ENCODE peak calls at places on chromosome 7, in seven cellular contexts. One of them, this sample, is unnamed.

GRCh38 chr7:41232086-41232485 is 470.8 kb downstream of the INHBA start:
- DNase-seq in cardiac muscle cell: no peak
- DNase-seq in adrenal gland: no peak
- DNase-seq in CD8-positive, alpha-beta memory T cell: no peak
- DNase-seq in fibroblast of lung: peak; percentile 18
- DNase-seq in prostate gland: no peak
- DNase-seq in Panc1: no peak
- DNase-seq in this sample: no peak

GRCh38 chr7:27917119-27917518 is 177.2 kb downstream of the TAX1BP1 start:
- DNase-seq in fibroblast of lung: no peak
- DNase-seq in cardiac muscle cell: no peak
- DNase-seq in prostate gland: no peak
- DNase-seq in CD8-positive, alpha-beta memory T cell: no peak
- DNase-seq in adrenal gland: no peak
- DNase-seq in Panc1: no peak
- DNase-seq in this sample: no peak

GRCh38 chr7:40922316-40922670 is 780.6 kb downstream of the INHBA start:
- DNase-seq in fibroblast of lung: peak; percentile 31
- DNase-seq in Panc1: no peak
- DNase-seq in CD8-positive, alpha-beta memory T cell: no peak
- DNase-seq in cardiac muscle cell: no peak
- DNase-seq in prostate gland: no peak
- DNase-seq in adrenal gland: peak; percentile 35
- DNase-seq in this sample: no peak

GRCh38 chr7:77455334-77455733 is 39.2 kb upstream of the GSAP start:
- DNase-seq in prostate gland: no peak
- DNase-seq in fibroblast of lung: peak; percentile 95
- DNase-seq in adrenal gland: peak; percentile 23
- DNase-seq in Panc1: peak; percentile 69
- DNase-seq in CD8-positive, alpha-beta memory T cell: no peak
- DNase-seq in cardiac muscle cell: no peak
- DNase-seq in this sample: no peak

GRCh38 chr7:24500599-24501451 is 72.4 kb upstream of the PALS2 start:
- DNase-seq in CD8-positive, alpha-beta memory T cell: no peak
- DNase-seq in fibroblast of lung: no peak
- DNase-seq in cardiac muscle cell: no peak
- DNase-seq in Panc1: no peak
- DNase-seq in adrenal gland: no peak
- DNase-seq in prostate gland: no peak
- DNase-seq in this sample: no peak

GRCh38 chr7:55127622-55128081 is 108.8 kb downstream of the EGFR start:
- DNase-seq in fibroblast of lung: peak; percentile 90
- DNase-seq in Panc1: no peak
- DNase-seq in prostate gland: no peak
- DNase-seq in adrenal gland: no peak
- DNase-seq in cardiac muscle cell: no peak
- DNase-seq in CD8-positive, alpha-beta memory T cell: no peak
- DNase-seq in this sample: no peak

GRCh38 chr7:7746419-7746818 is 28.0 kb upstream of the RPA3 start:
- DNase-seq in CD8-positive, alpha-beta memory T cell: no peak
- DNase-seq in prostate gland: no peak
- DNase-seq in fibroblast of lung: no peak
- DNase-seq in cardiac muscle cell: peak; percentile 26
- DNase-seq in adrenal gland: no peak
- DNase-seq in Panc1: no peak
- DNase-seq in this sample: no peak

GRCh38 chr7:65938336-65938895 is 43.6 kb downstream of the GUSB start:
- DNase-seq in cardiac muscle cell: no peak
- DNase-seq in CD8-positive, alpha-beta memory T cell: no peak
- DNase-seq in prostate gland: no peak
- DNase-seq in adrenal gland: no peak
- DNase-seq in Panc1: no peak
- DNase-seq in fibroblast of lung: peak; percentile 29
- DNase-seq in this sample: no peak

GRCh38 chr7:90225181-90225580 is 13.6 kb downstream of the STEAP2 start:
- DNase-seq in fibroblast of lung: no peak
- DNase-seq in cardiac muscle cell: no peak
- DNase-seq in prostate gland: no peak
- DNase-seq in CD8-positive, alpha-beta memory T cell: no peak
- DNase-seq in adrenal gland: no peak
- DNase-seq in Panc1: no peak
- DNase-seq in this sample: no peak

GRCh38 chr7:7321681-7322080 is 139.3 kb downstream of the C1GALT1 start:
- DNase-seq in Panc1: no peak
- DNase-seq in adrenal gland: no peak
- DNase-seq in CD8-positive, alpha-beta memory T cell: no peak
- DNase-seq in prostate gland: peak; percentile 80
- DNase-seq in cardiac muscle cell: peak; percentile 10
- DNase-seq in fibroblast of lung: no peak
- DNase-seq in this sample: no peak

GRCh38 chr7:140251824-140252555 is 75.2 kb upstream of the KDM7A start:
- DNase-seq in prostate gland: no peak
- DNase-seq in CD8-positive, alpha-beta memory T cell: no peak
- DNase-seq in fibroblast of lung: no peak
- DNase-seq in adrenal gland: no peak
- DNase-seq in Panc1: no peak
- DNase-seq in cardiac muscle cell: no peak
- DNase-seq in this sample: no peak

GRCh38 chr7:105512415-105512814 is 9.7 kb downstream of the PUS7 start:
- DNase-seq in CD8-positive, alpha-beta memory T cell: no peak
- DNase-seq in Panc1: no peak
- DNase-seq in adrenal gland: no peak
- DNase-seq in cardiac muscle cell: no peak
- DNase-seq in prostate gland: no peak
- DNase-seq in fibroblast of lung: no peak
- DNase-seq in this sample: no peak

GRCh38 chr7:108109216-108109908 is 20.8 kb downstream of the LAMB4 start:
- DNase-seq in adrenal gland: no peak
- DNase-seq in cardiac muscle cell: no peak
- DNase-seq in Panc1: no peak
- DNase-seq in CD8-positive, alpha-beta memory T cell: no peak
- DNase-seq in prostate gland: no peak
- DNase-seq in fibroblast of lung: peak; percentile 35
- DNase-seq in this sample: peak; percentile 20

DNA sequence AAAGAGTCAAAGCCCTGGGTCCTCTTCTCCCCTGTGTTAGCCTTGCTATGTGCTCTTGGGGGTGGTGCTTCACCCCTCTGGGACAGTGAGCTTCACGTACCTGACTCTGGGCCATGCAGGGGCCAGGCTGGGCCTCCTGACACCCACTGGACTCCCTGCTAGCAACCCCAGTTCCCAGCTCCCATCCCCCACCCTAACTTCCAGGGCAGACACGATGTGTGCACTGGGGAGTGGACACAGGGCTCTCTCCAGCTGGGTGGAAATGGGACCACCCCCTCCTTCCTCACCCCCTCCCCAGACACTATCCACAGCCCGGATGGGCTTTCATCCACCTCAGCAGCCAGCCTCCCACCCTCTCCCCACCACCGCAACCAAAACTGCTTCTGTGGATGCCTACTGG is 113.0 kb upstream of the ZNF479 start:
- DNase-seq in adrenal gland: no peak
- DNase-seq in Panc1: no peak
- DNase-seq in fibroblast of lung: no peak
- DNase-seq in prostate gland: no peak
- DNase-seq in cardiac muscle cell: no peak
- DNase-seq in CD8-positive, alpha-beta memory T cell: no peak
- DNase-seq in this sample: no peak
- H3K9me3 ChIP-seq in adrenal gland: no peaks in the 10 kb centered on the region
- H3K9me3 ChIP-seq in Panc1: peaks cover 3% of the 10 kb centered on the region
- H3K9me3 ChIP-seq in fibroblast of lung: no peaks in the 10 kb centered on the region
- H3K9me3 ChIP-seq in prostate gland: no peaks in the 10 kb centered on the region
- H3K9me3 ChIP-seq in cardiac muscle cell: no peaks in the 10 kb centered on the region
- H3K9me3 ChIP-seq in CD8-positive, alpha-beta memory T cell: no peaks in the 10 kb centered on the region
- H3K9me3 ChIP-seq in this sample: no peaks in the 10 kb centered on the region

GRCh38 chr7:142859829-142860228 is 5.0 kb downstream of the EPHB6 start:
- DNase-seq in prostate gland: peak; percentile 68
- DNase-seq in adrenal gland: peak; percentile 38
- DNase-seq in CD8-positive, alpha-beta memory T cell: no peak
- DNase-seq in fibroblast of lung: peak; percentile 79
- DNase-seq in Panc1: no peak
- DNase-seq in cardiac muscle cell: no peak
- DNase-seq in this sample: no peak

GRCh38 chr7:142856565-142857245 is 1.8 kb downstream of the EPHB6 start:
- DNase-seq in Panc1: no peak
- DNase-seq in CD8-positive, alpha-beta memory T cell: no peak
- DNase-seq in cardiac muscle cell: no peak
- DNase-seq in fibroblast of lung: no peak
- DNase-seq in adrenal gland: no peak
- DNase-seq in prostate gland: no peak
- DNase-seq in this sample: no peak

GRCh38 chr7:142859411-142859810 is 4.5 kb downstream of the EPHB6 start:
- DNase-seq in adrenal gland: no peak
- DNase-seq in prostate gland: no peak
- DNase-seq in fibroblast of lung: no peak
- DNase-seq in cardiac muscle cell: no peak
- DNase-seq in CD8-positive, alpha-beta memory T cell: no peak
- DNase-seq in Panc1: no peak
- DNase-seq in this sample: no peak

GRCh38 chr7:142855756-142856564 is 1.1 kb downstream of the EPHB6 start:
- DNase-seq in CD8-positive, alpha-beta memory T cell: no peak
- DNase-seq in adrenal gland: no peak
- DNase-seq in fibroblast of lung: peak; percentile 21
- DNase-seq in prostate gland: peak; percentile 70
- DNase-seq in Panc1: no peak
- DNase-seq in cardiac muscle cell: no peak
- DNase-seq in this sample: no peak

GRCh38 chr7:142857625-142858024 is 2.7 kb downstream of the EPHB6 start:
- DNase-seq in fibroblast of lung: no peak
- DNase-seq in prostate gland: no peak
- DNase-seq in Panc1: no peak
- DNase-seq in CD8-positive, alpha-beta memory T cell: no peak
- DNase-seq in adrenal gland: no peak
- DNase-seq in cardiac muscle cell: no peak
- DNase-seq in this sample: no peak
- H3K36me3 ChIP-seq in fibroblast of lung: no peaks in the 10 kb centered on the region
- H3K36me3 ChIP-seq in prostate gland: no peaks in the 10 kb centered on the region
- H3K36me3 ChIP-seq in Panc1: no peaks in the 10 kb centered on the region
- H3K36me3 ChIP-seq in CD8-positive, alpha-beta memory T cell: no peaks in the 10 kb centered on the region
- H3K36me3 ChIP-seq in adrenal gland: no peaks in the 10 kb centered on the region
- H3K36me3 ChIP-seq in cardiac muscle cell: no peaks in the 10 kb centered on the region
- H3K36me3 ChIP-seq in this sample: no peaks in the 10 kb centered on the region

DNA sequence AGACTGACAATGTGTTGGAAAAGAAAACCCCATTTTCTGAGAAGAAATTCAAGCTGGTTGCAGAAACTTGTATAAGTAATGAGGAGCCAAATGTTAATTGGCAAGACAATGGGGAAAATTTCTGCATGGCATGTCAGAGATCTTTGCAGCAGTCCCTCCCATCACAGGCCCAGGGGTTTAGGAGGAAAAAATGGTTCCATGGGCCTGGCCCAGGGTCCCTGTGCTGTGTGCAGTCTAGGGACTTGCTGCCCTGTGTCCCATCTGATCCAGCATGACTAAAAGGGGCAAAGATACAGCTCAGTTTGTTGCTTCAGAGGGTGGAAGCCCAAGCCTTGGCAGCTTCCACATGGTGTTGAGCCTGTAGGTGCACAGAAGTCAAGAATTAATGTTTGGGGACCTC is 440.3 kb upstream of the TPK1 start:
- DNase-seq in prostate gland: no peak
- DNase-seq in CD8-positive, alpha-beta memory T cell: no peak
- DNase-seq in cardiac muscle cell: no peak
- DNase-seq in adrenal gland: no peak
- DNase-seq in Panc1: no peak
- DNase-seq in fibroblast of lung: no peak
- DNase-seq in this sample: no peak
- H3K9me3 ChIP-seq in prostate gland: no peaks in the 10 kb centered on the region
- H3K9me3 ChIP-seq in CD8-positive, alpha-beta memory T cell: no peaks in the 10 kb centered on the region
- H3K9me3 ChIP-seq in cardiac muscle cell: no peaks in the 10 kb centered on the region
- H3K9me3 ChIP-seq in adrenal gland: no peaks in the 10 kb centered on the region
- H3K9me3 ChIP-seq in Panc1: no peaks in the 10 kb centered on the region
- H3K9me3 ChIP-seq in fibroblast of lung: no peaks in the 10 kb centered on the region
- H3K9me3 ChIP-seq in this sample: no peaks in the 10 kb centered on the region

GRCh38 chr7:5232874-5233273 is 42.8 kb downstream of the WIPI2 start:
- DNase-seq in cardiac muscle cell: no peak
- DNase-seq in adrenal gland: no peak
- DNase-seq in fibroblast of lung: no peak
- DNase-seq in Panc1: no peak
- DNase-seq in CD8-positive, alpha-beta memory T cell: no peak
- DNase-seq in prostate gland: no peak
- DNase-seq in this sample: no peak
- H3K36me3 ChIP-seq in cardiac muscle cell: peaks cover 23% of the 10 kb centered on the region
- H3K36me3 ChIP-seq in adrenal gland: peaks cover 44% of the 10 kb centered on the region
- H3K36me3 ChIP-seq in fibroblast of lung: peaks cover 16% of the 10 kb centered on the region
- H3K36me3 ChIP-seq in Panc1: peaks cover 3% of the 10 kb centered on the region
- H3K36me3 ChIP-seq in CD8-positive, alpha-beta memory T cell: peaks cover 17% of the 10 kb centered on the region
- H3K36me3 ChIP-seq in prostate gland: peaks cover 17% of the 10 kb centered on the region
- H3K36me3 ChIP-seq in this sample: peaks cover 17% of the 10 kb centered on the region

DNA sequence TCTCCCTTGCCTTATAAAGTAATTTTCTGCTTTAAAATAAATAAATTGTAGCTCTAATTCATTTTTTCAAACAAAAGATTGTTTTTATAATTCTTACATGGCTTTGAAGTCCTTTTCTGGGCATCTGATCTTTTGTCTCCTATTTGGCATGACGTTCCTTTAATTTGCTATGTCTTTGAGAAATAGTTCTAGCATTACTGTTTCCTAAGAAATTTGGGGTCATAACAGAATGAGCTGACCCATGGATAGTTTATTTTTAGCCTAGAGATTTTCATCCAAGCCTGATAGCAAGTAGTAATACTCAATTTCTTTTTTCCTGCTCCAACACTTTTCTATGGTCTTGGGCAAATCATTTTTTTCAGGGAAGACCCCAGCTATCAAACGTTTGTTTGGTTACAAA is 31.4 kb downstream of the CCDC71L start:
- DNase-seq in Panc1: no peak
- DNase-seq in cardiac muscle cell: no peak
- DNase-seq in CD8-positive, alpha-beta memory T cell: no peak
- DNase-seq in adrenal gland: no peak
- DNase-seq in fibroblast of lung: peak; percentile 59
- DNase-seq in prostate gland: no peak
- DNase-seq in this sample: no peak
- H3K9me3 ChIP-seq in Panc1: no peaks in the 10 kb centered on the region
- H3K9me3 ChIP-seq in cardiac muscle cell: no peaks in the 10 kb centered on the region
- H3K9me3 ChIP-seq in CD8-positive, alpha-beta memory T cell: no peaks in the 10 kb centered on the region
- H3K9me3 ChIP-seq in adrenal gland: no peaks in the 10 kb centered on the region
- H3K9me3 ChIP-seq in fibroblast of lung: no peaks in the 10 kb centered on the region
- H3K9me3 ChIP-seq in prostate gland: no peaks in the 10 kb centered on the region
- H3K9me3 ChIP-seq in this sample: no peaks in the 10 kb centered on the region

This sample was measured in HAP-1.